ENCODE peak calls at places on chromosomes 13 and 19, in seven cellular contexts. M, V, E, I, Q, Y and S are unnamed samples.

GRCh38 chr13:93755341-93755740 is 528.7 kb downstream of the GPC6 start:
- DNase-seq in M (no peak), V (no peak), E (no peak), I (no peak), Q (no peak), Y (no peak), S (no peak)

GRCh38 chr13:105918842-105919741 is 616.4 kb downstream of the EFNB2 start:
- DNase-seq in M (no peak), V (peak), E (no peak), I (no peak), Q (no peak), Y (no peak), S (peak)

GRCh38 chr13:24727731-24728601 is 36.0 kb upstream of the RNF17 start:
- DNase-seq in M (peak), V (peak), E (peak), I (peak), Q (peak), Y (peak), S (peak)

GRCh38 chr19:32748497-32748896 is 28.9 kb downstream of the TDRD12 start:
- DNase-seq in M (no peak), V (no peak), E (no peak), I (no peak), Q (no peak), Y (no peak), S (no peak)

GRCh38 chr13:59437902-59438301 is 725.8 kb downstream of the DIAPH3 start:
- DNase-seq in M (no peak), V (no peak), E (no peak), I (no peak), Q (no peak), Y (no peak), S (no peak)

GRCh38 chr13:26946675-26947342 is 186.2 kb upstream of the GPR12 start:
- DNase-seq in M (no peak), V (peak), E (no peak), I (peak), Q (peak), Y (peak), S (peak)

GRCh38 chr13:45995245-45995644 is 57.3 kb downstream of the ZC3H13 start:
- DNase-seq in M (no peak), V (no peak), E (no peak), I (no peak), Q (no peak), Y (no peak), S (no peak)

GRCh38 chr13:78604782-78605611 is 1.6 kb upstream of the POU4F1 start:
- DNase-seq in M (no peak), V (no peak), E (no peak), I (no peak), Q (no peak), Y (no peak), S (no peak)

GRCh38 chr13:113785051-113786010 is 26.3 kb downstream of the TMEM255B start:
- DNase-seq in M (no peak), V (peak), E (no peak), I (peak), Q (peak), Y (no peak), S (peak)

GRCh38 chr13:45167611-45168554 is 33.0 kb downstream of the KCTD4 start:
- DNase-seq in M (no peak), V (no peak), E (no peak), I (no peak), Q (peak), Y (no peak), S (no peak)

GRCh38 chr13:93959796-93960533 is 519.5 kb downstream of the DCT start:
- DNase-seq in M (no peak), V (no peak), E (no peak), I (no peak), Q (no peak), Y (no peak), S (no peak)

GRCh38 chr19:51000981-51001380 is 423 bp downstream of the KLK8 start:
- DNase-seq in M (no peak), V (no peak), E (no peak), I (no peak), Q (no peak), Y (no peak), S (no peak)

GRCh38 chr13:36124236-36124822 is 6.9 kb downstream of the DCLK1 start:
- DNase-seq in M (no peak), V (no peak), E (no peak), I (peak), Q (no peak), Y (peak), S (peak)

GRCh38 chr13:36163303-36163702 is 32.1 kb upstream of the DCLK1 start:
- DNase-seq in M (no peak), V (no peak), E (no peak), I (no peak), Q (no peak), Y (no peak), S (no peak)

GRCh38 chr19:4497770-4498389 is 20.4 kb downstream of the PLIN4 start:
- DNase-seq in M (no peak), V (no peak), E (no peak), I (no peak), Q (no peak), Y (no peak), S (no peak)